ENCODE peak calls at places on chromosomes 16 and 17, in nine cellular contexts. One of them, this sample, is unnamed.

GRCh38 chr17:27595208-27595607 is 35.8 kb upstream of the LGALS9 start:
- DNase-seq in uterus: no peak
- DNase-seq in kidney: no peak
- DNase-seq in psoas muscle: no peak
- DNase-seq in sigmoid colon: no peak
- DNase-seq in CD4-positive, alpha-beta T cell: no peak
- DNase-seq in Peyer's patch: no peak
- DNase-seq in gastrocnemius medialis: no peak
- DNase-seq in A549: no peak
- DNase-seq in this sample: no peak

GRCh38 chr16:71572497-71573116 is 4.3 kb downstream of the TAT start:
- DNase-seq in uterus: no peak
- DNase-seq in kidney: no peak
- DNase-seq in psoas muscle: no peak
- DNase-seq in sigmoid colon: no peak
- DNase-seq in CD4-positive, alpha-beta T cell: no peak
- DNase-seq in Peyer's patch: peak; percentile 67
- DNase-seq in gastrocnemius medialis: no peak
- DNase-seq in A549: peak; percentile 60
- DNase-seq in this sample: no peak

GRCh38 chr16:47787695-47788094 is 326.6 kb downstream of the PHKB start:
- DNase-seq in uterus: no peak
- DNase-seq in kidney: no peak
- DNase-seq in psoas muscle: no peak
- DNase-seq in sigmoid colon: no peak
- DNase-seq in CD4-positive, alpha-beta T cell: no peak
- DNase-seq in Peyer's patch: no peak
- DNase-seq in gastrocnemius medialis: no peak
- DNase-seq in A549: no peak
- DNase-seq in this sample: no peak

GRCh38 chr17:21524211-21524591 is 148.0 kb downstream of the KCNJ12 start:
- DNase-seq in uterus: no peak
- DNase-seq in kidney: no peak
- DNase-seq in psoas muscle: peak; percentile 78
- DNase-seq in sigmoid colon: no peak
- DNase-seq in CD4-positive, alpha-beta T cell: no peak
- DNase-seq in Peyer's patch: no peak
- DNase-seq in gastrocnemius medialis: peak; percentile 37
- DNase-seq in A549: no peak
- DNase-seq in this sample: no peak

GRCh38 chr17:17508641-17509591 is 12.7 kb upstream of the RASD1 start:
- DNase-seq in uterus: no peak
- DNase-seq in kidney: peak; percentile 52
- DNase-seq in psoas muscle: peak; percentile 48
- DNase-seq in sigmoid colon: no peak
- DNase-seq in CD4-positive, alpha-beta T cell: no peak
- DNase-seq in Peyer's patch: no peak
- DNase-seq in gastrocnemius medialis: no peak
- DNase-seq in A549: no peak
- DNase-seq in this sample: no peak

GRCh38 chr16:1823821-1824220 is 2.8 kb downstream of the HAGH start:
- DNase-seq in uterus: no peak
- DNase-seq in kidney: no peak
- DNase-seq in psoas muscle: no peak
- DNase-seq in sigmoid colon: no peak
- DNase-seq in CD4-positive, alpha-beta T cell: no peak
- DNase-seq in Peyer's patch: peak; percentile 67
- DNase-seq in gastrocnemius medialis: no peak
- DNase-seq in A549: peak; percentile 70
- DNase-seq in this sample: no peak

GRCh38 chr16:69477546-69477945 is 53.1 kb downstream of the CYB5B start:
- DNase-seq in uterus: no peak
- DNase-seq in kidney: no peak
- DNase-seq in psoas muscle: no peak
- DNase-seq in sigmoid colon: no peak
- DNase-seq in CD4-positive, alpha-beta T cell: no peak
- DNase-seq in Peyer's patch: no peak
- DNase-seq in gastrocnemius medialis: no peak
- DNase-seq in A549: no peak
- DNase-seq in this sample: no peak

GRCh38 chr17:56289321-56289720 is 136.0 kb downstream of the ANKFN1 start:
- DNase-seq in uterus: no peak
- DNase-seq in kidney: no peak
- DNase-seq in psoas muscle: no peak
- DNase-seq in sigmoid colon: no peak
- DNase-seq in CD4-positive, alpha-beta T cell: no peak
- DNase-seq in Peyer's patch: no peak
- DNase-seq in gastrocnemius medialis: no peak
- DNase-seq in A549: no peak
- DNase-seq in this sample: no peak

GRCh38 chr17:41304091-41304490 is 1.4 kb upstream of the KRTAP29-1 start:
- DNase-seq in uterus: no peak
- DNase-seq in kidney: peak; percentile 78
- DNase-seq in psoas muscle: no peak
- DNase-seq in sigmoid colon: no peak
- DNase-seq in CD4-positive, alpha-beta T cell: no peak
- DNase-seq in Peyer's patch: no peak
- DNase-seq in gastrocnemius medialis: no peak
- DNase-seq in A549: no peak
- DNase-seq in this sample: no peak

GRCh38 chr17:41301204-41301790 is 1.4 kb downstream of the KRTAP29-1 start:
- DNase-seq in uterus: no peak
- DNase-seq in kidney: no peak
- DNase-seq in psoas muscle: no peak
- DNase-seq in sigmoid colon: no peak
- DNase-seq in CD4-positive, alpha-beta T cell: no peak
- DNase-seq in Peyer's patch: no peak
- DNase-seq in gastrocnemius medialis: no peak
- DNase-seq in A549: no peak
- DNase-seq in this sample: no peak

GRCh38 chr17:41302981-41303380 is 330 bp upstream of the KRTAP29-1 start:
- DNase-seq in uterus: no peak
- DNase-seq in kidney: no peak
- DNase-seq in psoas muscle: no peak
- DNase-seq in sigmoid colon: no peak
- DNase-seq in CD4-positive, alpha-beta T cell: no peak
- DNase-seq in Peyer's patch: no peak
- DNase-seq in gastrocnemius medialis: no peak
- DNase-seq in A549: no peak
- DNase-seq in this sample: no peak

GRCh38 chr17:41301916-41302901 is at the start of gene KRTAP29-1:
- DNase-seq in uterus: no peak
- DNase-seq in kidney: no peak
- DNase-seq in psoas muscle: no peak
- DNase-seq in sigmoid colon: no peak
- DNase-seq in CD4-positive, alpha-beta T cell: no peak
- DNase-seq in Peyer's patch: no peak
- DNase-seq in gastrocnemius medialis: no peak
- DNase-seq in A549: no peak
- DNase-seq in this sample: no peak

DNA sequence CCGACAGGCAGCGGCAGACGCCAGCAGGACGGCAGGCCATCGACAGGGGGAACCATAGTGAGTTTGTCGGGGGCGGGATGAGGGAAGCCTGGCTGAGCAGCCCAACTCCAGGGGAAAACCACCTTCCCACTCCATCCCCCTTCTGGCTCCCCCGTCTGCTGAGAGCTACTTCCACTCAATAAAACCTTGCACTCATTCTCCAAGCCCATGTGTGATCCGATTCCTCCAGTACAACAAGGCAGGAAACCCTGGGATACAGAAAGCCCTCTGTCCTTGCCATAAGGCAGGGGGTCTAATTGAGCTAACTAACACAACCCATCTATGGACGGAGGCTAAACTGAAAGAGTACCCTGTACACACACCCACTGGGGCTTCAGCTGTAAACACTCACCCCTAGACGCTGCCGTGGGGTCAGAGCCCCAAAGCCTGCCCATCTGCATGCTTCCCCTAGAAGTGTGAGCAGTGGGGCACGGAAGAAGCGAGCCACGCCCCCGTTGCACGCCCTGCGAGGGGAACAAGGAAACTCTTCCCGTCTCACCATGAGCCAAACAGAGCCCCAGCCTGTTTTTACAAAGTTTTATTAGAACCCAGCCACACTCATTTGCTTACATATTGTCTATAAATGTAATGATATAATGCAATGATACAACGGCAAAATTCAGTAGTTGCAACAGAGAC is 4.1 kb downstream of the KRTAP29-1 start:
- DNase-seq in uterus: no peak
- DNase-seq in kidney: no peak
- DNase-seq in psoas muscle: no peak
- DNase-seq in sigmoid colon: no peak
- DNase-seq in CD4-positive, alpha-beta T cell: no peak
- DNase-seq in Peyer's patch: no peak
- DNase-seq in gastrocnemius medialis: no peak
- DNase-seq in A549: no peak
- DNase-seq in this sample: no peak
- TF ChIP-seq CTCF in uterus: no peak
- TF ChIP-seq CTCF in kidney: no peak
- TF ChIP-seq CTCF in psoas muscle: no peak
- TF ChIP-seq CTCF in sigmoid colon: no peak
- TF ChIP-seq CTCF in CD4-positive, alpha-beta T cell: no peak
- TF ChIP-seq CTCF in Peyer's patch: no peak
- TF ChIP-seq CTCF in gastrocnemius medialis: no peak
- TF ChIP-seq CTCF in A549: no peak
- TF ChIP-seq CTCF in this sample: no peak

DNA sequence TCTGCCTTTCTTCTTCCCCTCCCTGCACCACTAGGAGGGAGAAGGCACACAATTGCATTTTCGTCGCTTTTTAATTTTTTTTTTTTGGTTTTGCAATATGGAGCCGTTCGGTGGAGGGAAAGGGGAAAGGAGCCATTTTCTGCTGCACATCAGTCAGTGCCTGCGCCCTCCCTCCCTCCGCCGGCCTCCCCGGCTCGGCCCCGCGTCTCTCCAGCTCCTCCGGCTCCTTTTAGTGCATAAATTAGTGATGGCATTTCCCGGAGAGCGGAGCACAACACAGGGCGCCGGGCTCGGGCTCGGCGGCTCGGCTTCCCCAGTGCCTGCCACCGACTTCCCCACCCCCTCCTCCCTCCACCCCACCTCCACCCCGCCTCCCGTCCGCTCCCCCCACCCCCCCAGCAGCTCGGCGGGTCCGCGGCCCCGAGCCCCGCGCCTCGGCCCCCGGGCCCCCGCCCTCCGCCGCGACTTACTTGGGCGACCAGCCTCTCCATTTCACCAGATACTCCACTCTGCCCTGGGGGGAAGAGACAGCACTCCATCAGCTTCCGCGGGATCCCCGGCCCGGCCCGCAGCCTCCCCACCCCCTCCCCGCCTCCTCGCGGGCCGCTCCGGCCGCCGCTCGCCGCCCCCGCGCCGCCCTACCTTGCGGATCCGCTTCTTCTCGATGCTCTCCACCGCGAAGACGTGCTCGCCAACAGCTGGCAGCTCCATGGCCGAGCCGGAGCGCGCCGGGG is 532 bp downstream of the CBX4 start:
- DNase-seq in uterus: peak; percentile 53
- DNase-seq in kidney: peak; percentile 88
- DNase-seq in psoas muscle: peak; percentile 72
- DNase-seq in sigmoid colon: no peak
- DNase-seq in CD4-positive, alpha-beta T cell: peak; percentile 42
- DNase-seq in Peyer's patch: peak; percentile 75
- DNase-seq in gastrocnemius medialis: no peak
- DNase-seq in A549: peak; percentile 70
- DNase-seq in this sample: peak; percentile 52
- TF ChIP-seq CTCF in uterus: no peak
- TF ChIP-seq CTCF in kidney: no peak
- TF ChIP-seq CTCF in psoas muscle: no peak
- TF ChIP-seq CTCF in sigmoid colon: no peak
- TF ChIP-seq CTCF in CD4-positive, alpha-beta T cell: no peak
- TF ChIP-seq CTCF in Peyer's patch: no peak
- TF ChIP-seq CTCF in gastrocnemius medialis: no peak
- TF ChIP-seq CTCF in A549: no peak
- TF ChIP-seq CTCF in this sample: no peak

GRCh38 chr16:27316038-27316680 is 2.4 kb downstream of the IL4R start:
- DNase-seq in uterus: no peak
- DNase-seq in kidney: no peak
- DNase-seq in psoas muscle: no peak
- DNase-seq in sigmoid colon: peak; percentile 67
- DNase-seq in CD4-positive, alpha-beta T cell: no peak
- DNase-seq in Peyer's patch: peak; percentile 40
- DNase-seq in gastrocnemius medialis: no peak
- DNase-seq in A549: no peak
- DNase-seq in this sample: no peak

GRCh38 chr16:27314161-27314723 is 468 bp downstream of the IL4R start:
- DNase-seq in uterus: peak; percentile 62
- DNase-seq in kidney: peak; percentile 88
- DNase-seq in psoas muscle: peak; percentile 66
- DNase-seq in sigmoid colon: peak; percentile 92
- DNase-seq in CD4-positive, alpha-beta T cell: no peak
- DNase-seq in Peyer's patch: peak; percentile 83
- DNase-seq in gastrocnemius medialis: no peak
- DNase-seq in A549: peak; percentile 68
- DNase-seq in this sample: peak; percentile 37

GRCh38 chr16:27314986-27315332 is 1.2 kb downstream of the IL4R start:
- DNase-seq in uterus: no peak
- DNase-seq in kidney: no peak
- DNase-seq in psoas muscle: no peak
- DNase-seq in sigmoid colon: no peak
- DNase-seq in CD4-positive, alpha-beta T cell: no peak
- DNase-seq in Peyer's patch: no peak
- DNase-seq in gastrocnemius medialis: no peak
- DNase-seq in A549: no peak
- DNase-seq in this sample: no peak

GRCh38 chr16:27317320-27317719 is 3.5 kb downstream of the IL4R start:
- DNase-seq in uterus: no peak
- DNase-seq in kidney: peak; percentile 53
- DNase-seq in psoas muscle: no peak
- DNase-seq in sigmoid colon: peak; percentile 68
- DNase-seq in CD4-positive, alpha-beta T cell: no peak
- DNase-seq in Peyer's patch: peak; percentile 43
- DNase-seq in gastrocnemius medialis: no peak
- DNase-seq in A549: no peak
- DNase-seq in this sample: no peak

DNA sequence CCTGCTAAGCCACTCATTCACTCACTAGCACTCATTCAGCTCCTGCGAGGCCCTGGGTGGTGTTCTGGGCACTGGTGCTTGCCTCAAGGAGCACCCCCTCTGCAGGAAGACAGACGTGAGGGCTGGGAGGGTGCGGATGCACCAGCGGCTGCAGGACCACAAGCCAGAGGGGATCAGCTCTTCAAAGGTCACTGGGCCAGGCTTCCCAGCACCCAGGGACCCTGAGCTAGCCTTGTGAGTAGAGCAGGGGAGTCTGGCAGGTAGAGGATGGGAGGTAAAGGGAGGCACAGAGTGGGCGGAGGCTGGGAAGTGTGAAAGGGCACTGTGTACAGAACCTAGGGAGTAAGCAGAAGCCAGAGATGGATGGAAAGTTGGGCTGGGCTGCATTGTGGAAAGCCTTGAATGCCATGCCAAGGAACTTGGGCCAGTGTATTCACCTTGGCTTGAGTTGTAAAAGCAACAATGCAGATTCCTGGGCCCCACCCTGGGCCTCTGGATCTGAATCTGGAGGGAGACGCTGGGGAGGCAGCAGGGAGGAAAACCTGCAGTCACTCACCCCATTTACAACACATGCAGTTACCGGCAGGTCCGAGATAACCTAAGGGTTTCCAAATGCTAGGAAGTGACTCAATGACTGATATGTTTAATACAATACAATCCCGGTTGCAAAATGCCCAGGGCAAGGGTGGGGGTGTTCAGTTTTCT is 1.7 kb downstream of the IL4R start:
- DNase-seq in uterus: peak; percentile 65
- DNase-seq in kidney: peak; percentile 87
- DNase-seq in psoas muscle: peak; percentile 60
- DNase-seq in sigmoid colon: peak; percentile 85
- DNase-seq in CD4-positive, alpha-beta T cell: peak; percentile 28
- DNase-seq in Peyer's patch: peak; percentile 75
- DNase-seq in gastrocnemius medialis: no peak
- DNase-seq in A549: peak; percentile 55
- DNase-seq in this sample: no peak
- TF ChIP-seq CTCF in uterus: no peak
- TF ChIP-seq CTCF in kidney: no peak
- TF ChIP-seq CTCF in psoas muscle: no peak
- TF ChIP-seq CTCF in sigmoid colon: no peak
- TF ChIP-seq CTCF in CD4-positive, alpha-beta T cell: no peak
- TF ChIP-seq CTCF in Peyer's patch: no peak
- TF ChIP-seq CTCF in gastrocnemius medialis: no peak
- TF ChIP-seq CTCF in A549: no peak
- TF ChIP-seq CTCF in this sample: no peak

DNA sequence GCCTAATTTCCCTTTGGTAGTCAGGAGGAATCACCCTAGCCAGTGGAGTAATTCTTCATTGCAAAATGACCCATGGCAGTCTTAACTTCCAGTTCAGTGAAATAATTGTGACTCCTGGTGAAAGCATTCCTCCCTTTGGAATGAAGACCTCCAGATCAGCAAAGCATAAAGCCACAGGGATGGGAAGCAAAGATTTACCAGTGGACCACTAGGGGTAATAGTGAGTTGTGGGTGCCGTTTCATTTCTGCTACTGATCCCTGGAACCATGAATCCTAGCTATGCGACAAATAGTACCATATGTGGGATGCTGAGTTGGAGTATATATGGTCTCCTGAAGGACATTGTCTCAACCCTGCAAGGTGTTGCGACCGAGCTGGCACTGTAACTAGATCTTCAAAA is 13.7 kb downstream of the DYNLL2 start:
- DNase-seq in uterus: no peak
- DNase-seq in kidney: no peak
- DNase-seq in psoas muscle: no peak
- DNase-seq in sigmoid colon: no peak
- DNase-seq in CD4-positive, alpha-beta T cell: no peak
- DNase-seq in Peyer's patch: no peak
- DNase-seq in gastrocnemius medialis: no peak
- DNase-seq in A549: no peak
- DNase-seq in this sample: no peak
- TF ChIP-seq CTCF in uterus: no peak
- TF ChIP-seq CTCF in kidney: no peak
- TF ChIP-seq CTCF in psoas muscle: no peak
- TF ChIP-seq CTCF in sigmoid colon: no peak
- TF ChIP-seq CTCF in CD4-positive, alpha-beta T cell: no peak
- TF ChIP-seq CTCF in Peyer's patch: no peak
- TF ChIP-seq CTCF in gastrocnemius medialis: no peak
- TF ChIP-seq CTCF in A549: no peak
- TF ChIP-seq CTCF in this sample: no peak

This sample was measured in activated B cell treated with CpG ODN at 0.5 μM for 24 hours.